ENCODE peak calls at places on chromosomes 4 and X, in seven cellular contexts. I, P, H, J, Y, Z and X are unnamed samples.

GRCh38 chr4:140904904-140905303 is 148.7 kb upstream of the TBC1D9 start:
- DNase-seq in I (no peak), P (no peak), H (no peak), J (no peak), Y (no peak), Z (no peak), X (no peak)

GRCh38 chr4:8904666-8905065 is 33.0 kb upstream of the HMX1 start:
- DNase-seq in I (no peak), P (no peak), H (no peak), J (no peak), Y (no peak), Z (no peak), X (no peak)

GRCh38 chr4:77994194-77994721 is 62.9 kb upstream of the FRAS1 start:
- DNase-seq in I (peak; percentile 13), P (no peak), H (no peak), J (peak; percentile 57), Y (peak; percentile 23), Z (peak; percentile 78), X (no peak)

GRCh38 chr4:1593881-1594345 is 90.2 kb downstream of the FAM53A start:
- DNase-seq in I (no peak), P (no peak), H (no peak), J (no peak), Y (no peak), Z (no peak), X (no peak)

GRCh38 chrX:102138064-102138463 is 4.2 kb downstream of the TCEAL6 start:
- DNase-seq in I (no peak), P (no peak), H (no peak), J (no peak), Y (no peak), Z (no peak), X (no peak)

GRCh38 chr4:22486276-22486675 is 29.6 kb downstream of the ADGRA3 start:
- DNase-seq in I (no peak), P (no peak), H (no peak), J (no peak), Y (no peak), Z (no peak), X (no peak)

GRCh38 chrX:74383611-74384010 is 37.7 kb upstream of the SLC16A2 start:
- DNase-seq in I (peak; percentile 36), P (no peak), H (no peak), J (no peak), Y (no peak), Z (peak; percentile 68), X (no peak)

GRCh38 chrX:2692221-2693122 is 1.4 kb downstream of the CD99 start:
- DNase-seq in I (no peak), P (peak; percentile 78), H (no peak), J (no peak), Y (no peak), Z (peak; percentile 61), X (no peak)

GRCh38 chr4:59091376-59092142 is 1981.4 kb upstream of the IGFBP7 start:
- DNase-seq in I (no peak), P (no peak), H (no peak), J (no peak), Y (no peak), Z (no peak), X (no peak)

GRCh38 chr4:67660418-67660817 is 40.5 kb downstream of the UBA6 start:
- DNase-seq in I (no peak), P (no peak), H (no peak), J (no peak), Y (no peak), Z (no peak), X (no peak)

GRCh38 chr4:186808635-186809018 is 85.0 kb upstream of the FAT1 start:
- DNase-seq in I (no peak), P (no peak), H (no peak), J (peak; percentile 69), Y (peak; percentile 70), Z (peak; percentile 73), X (no peak)

GRCh38 chr4:2812985-2813384 is 20.1 kb downstream of the SH3BP2 start:
- DNase-seq in I (no peak), P (no peak), H (no peak), J (no peak), Y (no peak), Z (no peak), X (no peak)

GRCh38 chr4:566508-567295 is 9.4 kb downstream of the TMEM271 start:
- DNase-seq in I (peak; percentile 11), P (no peak), H (no peak), J (no peak), Y (no peak), Z (no peak), X (no peak)

GRCh38 chrX:38277136-38277535 is 50.2 kb downstream of the RPGR start:
- DNase-seq in I (no peak), P (no peak), H (no peak), J (no peak), Y (no peak), Z (no peak), X (no peak)

GRCh38 chr4:77226939-77227705 is 70.1 kb downstream of the CCNG2 start:
- DNase-seq in I (no peak), P (no peak), H (no peak), J (no peak), Y (no peak), Z (no peak), X (no peak)

GRCh38 chr4:15786743-15787142 is 8.6 kb downstream of the CD38 start:
- DNase-seq in I (no peak), P (no peak), H (no peak), J (no peak), Y (no peak), Z (no peak), X (peak; percentile 42)

GRCh38 chrX:136115124-136115908 is 32.0 kb upstream of the FHL1 start:
- DNase-seq in I (no peak), P (no peak), H (no peak), J (no peak), Y (no peak), Z (peak; percentile 49), X (no peak)

GRCh38 chr4:32909722-32910121 is 2189.6 kb downstream of the PCDH7 start:
- DNase-seq in I (no peak), P (no peak), H (no peak), J (no peak), Y (no peak), Z (no peak), X (no peak)

GRCh38 chr4:54499308-54500074 is 158.3 kb upstream of the KIT start:
- DNase-seq in I (no peak), P (no peak), H (no peak), J (peak; percentile 56), Y (no peak), Z (no peak), X (no peak)

GRCh38 chr4:72896515-72896914 is 173.0 kb downstream of the COX18 start:
- DNase-seq in I (no peak), P (no peak), H (no peak), J (peak; percentile 90), Y (peak; percentile 46), Z (peak; percentile 93), X (no peak)

GRCh38 chrX:46327229-46328081 is 217.8 kb downstream of the ZNF674 start:
- DNase-seq in I (peak; percentile 69), P (no peak), H (no peak), J (no peak), Y (no peak), Z (peak; percentile 55), X (no peak)

GRCh38 chrX:40172169-40172979 is 74.6 kb upstream of the BCOR start:
- DNase-seq in I (no peak), P (no peak), H (no peak), J (no peak), Y (no peak), Z (peak; percentile 58), X (no peak)

DNA sequence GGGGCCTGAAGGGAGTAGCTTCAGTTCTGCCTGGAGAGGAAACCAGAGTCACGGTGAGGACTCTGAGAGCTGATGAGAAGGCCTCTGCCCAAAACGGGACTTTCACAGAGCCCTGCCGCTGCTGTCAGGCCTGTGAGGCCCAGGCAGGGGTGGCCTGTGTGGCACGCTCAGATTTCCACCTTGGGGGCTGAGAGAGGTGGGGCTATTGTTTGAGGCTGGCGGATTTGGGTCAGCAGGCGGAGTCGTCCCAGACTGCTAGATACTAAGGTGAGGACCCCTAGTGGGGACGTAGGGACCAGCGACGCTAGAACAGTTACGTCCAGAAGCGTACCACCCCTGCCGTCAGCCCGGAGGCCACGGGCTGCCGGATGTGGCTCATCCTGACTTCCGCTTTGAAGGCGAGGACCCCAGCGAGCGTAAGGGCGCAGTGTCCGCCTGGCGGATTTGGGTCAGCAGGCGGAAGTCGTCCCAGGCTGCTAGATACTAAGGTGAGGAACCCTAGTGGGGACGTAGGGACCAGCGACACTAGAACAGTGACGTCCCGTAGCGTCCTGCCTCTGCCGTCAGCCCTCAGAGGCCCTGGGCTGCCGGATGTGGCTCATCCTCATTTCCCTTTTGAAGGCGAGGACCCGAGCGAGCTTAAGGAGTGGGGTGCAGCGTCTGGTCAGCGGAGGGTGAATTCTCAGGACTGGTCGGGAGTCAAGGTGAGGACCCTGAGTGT is at the start of gene MAGEB1:
- DNase-seq in I (no peak), P (no peak), H (no peak), J (no peak), Y (no peak), Z (no peak), X (no peak)
- TF ChIP-seq CTCF in I (no peak), P (no peak), H (no peak), J (no peak), Y (no peak), Z (no peak), X (no peak)

DNA sequence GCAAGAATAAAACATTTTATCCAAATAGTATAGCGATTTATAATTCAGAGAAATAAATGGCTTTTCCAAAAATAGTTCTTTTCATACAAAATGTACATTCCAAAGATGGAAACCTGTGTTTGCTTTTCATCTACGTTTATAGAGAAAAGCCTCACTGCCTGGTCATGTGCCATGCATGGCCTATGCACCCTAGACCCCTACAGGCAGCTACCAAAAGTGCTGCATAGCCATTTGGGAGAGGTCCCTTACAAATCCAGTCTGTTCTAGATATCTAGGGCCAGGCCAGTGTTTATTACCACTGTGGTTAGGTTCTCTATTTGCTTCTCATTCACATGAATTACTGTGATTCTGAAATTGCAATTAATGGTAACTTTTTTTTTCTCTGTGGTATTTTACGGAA is 17.2 kb downstream of the HMGB2 start:
- DNase-seq in I (no peak), P (no peak), H (no peak), J (no peak), Y (no peak), Z (no peak), X (no peak)
- TF ChIP-seq CTCF in I (no peak), P (no peak), H (peak; percentile 47), J (peak; percentile 35), Y (peak; percentile 29), Z (peak; percentile 30), X (no peak)

GRCh38 chr4:142211444-142211843 is 575.1 kb downstream of the IL15 start:
- DNase-seq in I (peak; percentile 1), P (no peak), H (no peak), J (no peak), Y (no peak), Z (no peak), X (no peak)
- TF ChIP-seq CTCF in I (no peak), P (no peak), H (no peak), J (no peak), Y (no peak), Z (no peak), X (no peak)

GRCh38 chrX:125132274-125132673 is 187.4 kb upstream of the TEX13C start:
- DNase-seq in I (peak; percentile 3), P (no peak), H (no peak), J (no peak), Y (no peak), Z (no peak), X (no peak)

DNA sequence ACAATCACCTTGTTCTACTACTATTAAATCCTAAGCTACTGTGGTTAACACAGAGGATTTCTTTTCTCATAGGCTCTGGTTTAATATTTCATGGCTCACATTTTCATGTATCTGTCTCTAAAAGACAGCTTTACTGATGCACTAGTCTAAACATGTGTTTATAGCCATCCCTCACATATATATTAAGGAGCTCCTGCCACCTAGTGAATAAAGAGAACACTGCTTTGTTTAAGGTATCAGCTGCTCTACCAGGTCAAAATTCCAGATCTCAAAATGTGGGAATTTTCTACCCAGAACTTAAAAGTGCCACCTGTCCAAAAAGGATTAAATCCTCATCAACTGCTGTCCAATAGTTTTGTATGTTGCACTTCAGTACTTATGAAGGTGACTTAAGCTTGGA is 188.5 kb upstream of the TEX13C start:
- DNase-seq in I (no peak), P (no peak), H (no peak), J (no peak), Y (no peak), Z (no peak), X (no peak)
- TF ChIP-seq CTCF in I (peak; percentile 35), P (no peak), H (peak; percentile 43), J (no peak), Y (no peak), Z (no peak), X (no peak)